ENCODE peak calls at places on chromosomes 2 and 18, in nine cellular contexts. One of them, this sample, is unnamed.

GRCh38 chr2:120736202-120736954 is 710 bp downstream of the GLI2 start:
- DNase-seq in suprapubic skin: no peak
- DNase-seq in pancreas: no peak
- DNase-seq in adipocyte: peak; percentile 79
- DNase-seq in uterus: peak; percentile 63
- DNase-seq in SJSA1: peak; percentile 89
- DNase-seq in GM23248: peak; percentile 70
- DNase-seq in HCT116: no peak
- DNase-seq in mesendoderm: peak; percentile 52
- DNase-seq in this sample: no peak

GRCh38 chr18:79393626-79394401 is 1.9 kb upstream of the NFATC1 start:
- DNase-seq in suprapubic skin: peak; percentile 96
- DNase-seq in pancreas: peak; percentile 94
- DNase-seq in adipocyte: peak; percentile 91
- DNase-seq in uterus: peak; percentile 97
- DNase-seq in SJSA1: peak; percentile 87
- DNase-seq in GM23248: peak; percentile 92
- DNase-seq in HCT116: peak; percentile 44
- DNase-seq in mesendoderm: peak; percentile 88
- DNase-seq in this sample: peak; percentile 57

GRCh38 chr2:27723372-27724144 is 48.0 kb upstream of the MRPL33 start:
- DNase-seq in suprapubic skin: no peak
- DNase-seq in pancreas: peak; percentile 68
- DNase-seq in adipocyte: peak; percentile 90
- DNase-seq in uterus: peak; percentile 80
- DNase-seq in SJSA1: peak; percentile 73
- DNase-seq in GM23248: peak; percentile 91
- DNase-seq in HCT116: peak; percentile 62
- DNase-seq in mesendoderm: peak; percentile 84
- DNase-seq in this sample: peak; percentile 90

GRCh38 chr2:188600536-188601210 is 309.0 kb downstream of the GULP1 start:
- DNase-seq in suprapubic skin: no peak
- DNase-seq in pancreas: no peak
- DNase-seq in adipocyte: peak; percentile 42
- DNase-seq in uterus: no peak
- DNase-seq in SJSA1: no peak
- DNase-seq in GM23248: peak; percentile 53
- DNase-seq in HCT116: no peak
- DNase-seq in mesendoderm: no peak
- DNase-seq in this sample: no peak

GRCh38 chr2:117935436-117935835 is 78.4 kb downstream of the CCDC93 start:
- DNase-seq in suprapubic skin: no peak
- DNase-seq in pancreas: no peak
- DNase-seq in adipocyte: no peak
- DNase-seq in uterus: no peak
- DNase-seq in SJSA1: no peak
- DNase-seq in GM23248: no peak
- DNase-seq in HCT116: no peak
- DNase-seq in mesendoderm: no peak
- DNase-seq in this sample: no peak

GRCh38 chr2:207470700-207471070 is 59.1 kb upstream of the CREB1 start:
- DNase-seq in suprapubic skin: no peak
- DNase-seq in pancreas: no peak
- DNase-seq in adipocyte: no peak
- DNase-seq in uterus: no peak
- DNase-seq in SJSA1: no peak
- DNase-seq in GM23248: no peak
- DNase-seq in HCT116: no peak
- DNase-seq in mesendoderm: no peak
- DNase-seq in this sample: no peak

GRCh38 chr2:2516386-2516785 is 185.3 kb upstream of the MYT1L start:
- DNase-seq in suprapubic skin: no peak
- DNase-seq in pancreas: no peak
- DNase-seq in adipocyte: no peak
- DNase-seq in uterus: no peak
- DNase-seq in SJSA1: no peak
- DNase-seq in GM23248: no peak
- DNase-seq in HCT116: no peak
- DNase-seq in mesendoderm: no peak
- DNase-seq in this sample: no peak

GRCh38 chr2:200863655-200864205 is 728 bp downstream of the CLK1 start:
- DNase-seq in suprapubic skin: no peak
- DNase-seq in pancreas: no peak
- DNase-seq in adipocyte: no peak
- DNase-seq in uterus: no peak
- DNase-seq in SJSA1: no peak
- DNase-seq in GM23248: peak; percentile 61
- DNase-seq in HCT116: no peak
- DNase-seq in mesendoderm: peak; percentile 48
- DNase-seq in this sample: no peak

GRCh38 chr18:42860011-42860410 is 255.5 kb downstream of the RIT2 start:
- DNase-seq in suprapubic skin: no peak
- DNase-seq in pancreas: no peak
- DNase-seq in adipocyte: no peak
- DNase-seq in uterus: no peak
- DNase-seq in SJSA1: no peak
- DNase-seq in GM23248: no peak
- DNase-seq in HCT116: no peak
- DNase-seq in mesendoderm: peak; percentile 37
- DNase-seq in this sample: no peak

GRCh38 chr2:159200498-159200897 is 86.0 kb downstream of the WDSUB1 start:
- DNase-seq in suprapubic skin: no peak
- DNase-seq in pancreas: no peak
- DNase-seq in adipocyte: peak; percentile 28
- DNase-seq in uterus: peak; percentile 29
- DNase-seq in SJSA1: no peak
- DNase-seq in GM23248: peak; percentile 15
- DNase-seq in HCT116: no peak
- DNase-seq in mesendoderm: peak; percentile 60
- DNase-seq in this sample: no peak

GRCh38 chr2:75790790-75791467 is 80.2 kb upstream of the GCFC2 start:
- DNase-seq in suprapubic skin: no peak
- DNase-seq in pancreas: no peak
- DNase-seq in adipocyte: no peak
- DNase-seq in uterus: no peak
- DNase-seq in SJSA1: no peak
- DNase-seq in GM23248: no peak
- DNase-seq in HCT116: no peak
- DNase-seq in mesendoderm: no peak
- DNase-seq in this sample: no peak

GRCh38 chr2:206084468-206084869 is 1.5 kb downstream of the INO80D start:
- DNase-seq in suprapubic skin: peak; percentile 80
- DNase-seq in pancreas: peak; percentile 40
- DNase-seq in adipocyte: peak; percentile 75
- DNase-seq in uterus: peak; percentile 82
- DNase-seq in SJSA1: peak; percentile 76
- DNase-seq in GM23248: peak; percentile 83
- DNase-seq in HCT116: peak; percentile 73
- DNase-seq in mesendoderm: peak; percentile 95
- DNase-seq in this sample: peak; percentile 67

GRCh38 chr2:179129574-179130238 is 79.8 kb upstream of the CCDC141 start:
- DNase-seq in suprapubic skin: no peak
- DNase-seq in pancreas: no peak
- DNase-seq in adipocyte: peak; percentile 53
- DNase-seq in uterus: no peak
- DNase-seq in SJSA1: no peak
- DNase-seq in GM23248: peak; percentile 37
- DNase-seq in HCT116: no peak
- DNase-seq in mesendoderm: peak; percentile 4
- DNase-seq in this sample: peak; percentile 11

GRCh38 chr2:104286806-104287205 is 567.1 kb upstream of the POU3F3 start:
- DNase-seq in suprapubic skin: no peak
- DNase-seq in pancreas: no peak
- DNase-seq in adipocyte: no peak
- DNase-seq in uterus: no peak
- DNase-seq in SJSA1: no peak
- DNase-seq in GM23248: no peak
- DNase-seq in HCT116: no peak
- DNase-seq in mesendoderm: peak; percentile 61
- DNase-seq in this sample: no peak

GRCh38 chr2:109234355-109234754 is 105.3 kb downstream of the SH3RF3 start:
- DNase-seq in suprapubic skin: no peak
- DNase-seq in pancreas: no peak
- DNase-seq in adipocyte: no peak
- DNase-seq in uterus: no peak
- DNase-seq in SJSA1: no peak
- DNase-seq in GM23248: no peak
- DNase-seq in HCT116: no peak
- DNase-seq in mesendoderm: no peak
- DNase-seq in this sample: no peak
- H3K4me1 ChIP-seq in suprapubic skin: peaks cover 16% of the 10 kb centered on the region
- H3K4me1 ChIP-seq in pancreas: peaks cover 5% of the 10 kb centered on the region
- H3K4me1 ChIP-seq in adipocyte: peaks cover 22% of the 10 kb centered on the region
- H3K4me1 ChIP-seq in uterus: peaks cover 3% of the 10 kb centered on the region
- H3K4me1 ChIP-seq in SJSA1: peaks cover 33% of the 10 kb centered on the region
- H3K4me1 ChIP-seq in GM23248: peaks cover 29% of the 10 kb centered on the region
- H3K4me1 ChIP-seq in HCT116: no peaks in the 10 kb centered on the region
- H3K4me1 ChIP-seq in mesendoderm: peaks cover 1% of the 10 kb centered on the region
- H3K4me1 ChIP-seq in this sample: peaks cover 3% of the 10 kb centered on the region

GRCh38 chr2:105989070-105989469 is 205.0 kb downstream of the UXS1 start:
- DNase-seq in suprapubic skin: no peak
- DNase-seq in pancreas: no peak
- DNase-seq in adipocyte: no peak
- DNase-seq in uterus: no peak
- DNase-seq in SJSA1: no peak
- DNase-seq in GM23248: no peak
- DNase-seq in HCT116: no peak
- DNase-seq in mesendoderm: no peak
- DNase-seq in this sample: no peak
- H3K4me3 ChIP-seq in suprapubic skin: no peak overlapping the region
- H3K4me3 ChIP-seq in pancreas: no peak overlapping the region
- H3K4me3 ChIP-seq in adipocyte: no peak overlapping the region
- H3K4me3 ChIP-seq in uterus: no peak overlapping the region
- H3K4me3 ChIP-seq in SJSA1: no peak overlapping the region
- H3K4me3 ChIP-seq in GM23248: no peak overlapping the region
- H3K4me3 ChIP-seq in HCT116: no peak overlapping the region
- H3K4me3 ChIP-seq in mesendoderm: no peak overlapping the region
- H3K4me3 ChIP-seq in this sample: no peak overlapping the region

GRCh38 chr2:44953686-44953976 is 12.1 kb downstream of the SIX3 start:
- DNase-seq in suprapubic skin: no peak
- DNase-seq in pancreas: no peak
- DNase-seq in adipocyte: no peak
- DNase-seq in uterus: no peak
- DNase-seq in SJSA1: no peak
- DNase-seq in GM23248: no peak
- DNase-seq in HCT116: no peak
- DNase-seq in mesendoderm: no peak
- DNase-seq in this sample: no peak

GRCh38 chr2:44952806-44953685 is 11.5 kb downstream of the SIX3 start:
- DNase-seq in suprapubic skin: no peak
- DNase-seq in pancreas: no peak
- DNase-seq in adipocyte: no peak
- DNase-seq in uterus: no peak
- DNase-seq in SJSA1: no peak
- DNase-seq in GM23248: peak; percentile 28
- DNase-seq in HCT116: no peak
- DNase-seq in mesendoderm: peak; percentile 40
- DNase-seq in this sample: no peak

GRCh38 chr2:44954902-44955592 is 13.5 kb downstream of the SIX3 start:
- DNase-seq in suprapubic skin: no peak
- DNase-seq in pancreas: no peak
- DNase-seq in adipocyte: peak; percentile 40
- DNase-seq in uterus: no peak
- DNase-seq in SJSA1: no peak
- DNase-seq in GM23248: peak; percentile 47
- DNase-seq in HCT116: no peak
- DNase-seq in mesendoderm: no peak
- DNase-seq in this sample: no peak

GRCh38 chr2:44955593-44956449 is 14.3 kb downstream of the SIX3 start:
- DNase-seq in suprapubic skin: no peak
- DNase-seq in pancreas: peak; percentile 60
- DNase-seq in adipocyte: peak; percentile 93
- DNase-seq in uterus: peak; percentile 32
- DNase-seq in SJSA1: peak; percentile 78
- DNase-seq in GM23248: peak; percentile 87
- DNase-seq in HCT116: peak; percentile 46
- DNase-seq in mesendoderm: peak; percentile 76
- DNase-seq in this sample: peak; percentile 52

DNA sequence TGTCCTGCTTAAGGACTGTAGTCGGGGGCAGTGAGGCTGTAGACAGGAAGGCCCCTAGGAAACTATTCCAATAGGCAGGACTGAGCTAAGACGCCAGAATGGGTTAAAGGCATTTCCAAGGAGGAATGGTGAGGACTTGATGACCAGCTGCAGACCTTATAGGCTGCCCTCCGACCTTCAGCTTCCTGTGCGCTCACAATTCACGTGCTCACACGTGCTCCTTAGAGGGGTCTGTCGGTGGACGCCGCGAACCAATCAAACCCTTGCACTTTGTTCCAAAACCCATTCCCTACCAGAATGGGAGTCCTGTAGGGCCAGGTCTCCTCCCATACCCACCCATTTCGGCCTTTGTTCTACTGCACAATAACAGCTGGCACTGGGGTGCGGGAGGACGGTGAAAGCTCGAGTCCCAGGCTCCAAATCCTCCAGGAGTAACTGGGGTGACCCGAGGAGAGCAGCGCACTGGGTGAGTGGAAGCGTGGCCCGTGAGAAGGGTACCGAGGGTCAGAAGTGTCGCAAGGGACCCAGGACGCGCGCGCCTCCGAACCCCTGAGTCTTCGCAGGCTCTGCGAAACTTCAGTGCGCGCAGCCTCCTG is 12.9 kb downstream of the SIX3 start:
- DNase-seq in suprapubic skin: no peak
- DNase-seq in pancreas: no peak
- DNase-seq in adipocyte: no peak
- DNase-seq in uterus: no peak
- DNase-seq in SJSA1: no peak
- DNase-seq in GM23248: no peak
- DNase-seq in HCT116: no peak
- DNase-seq in mesendoderm: no peak
- DNase-seq in this sample: no peak
- H3K27me3 ChIP-seq in suprapubic skin: peaks cover 86% of the 10 kb centered on the region
- H3K27me3 ChIP-seq in pancreas: no peaks in the 10 kb centered on the region
- H3K27me3 ChIP-seq in adipocyte: peaks cover 48% of the 10 kb centered on the region
- H3K27me3 ChIP-seq in uterus: peaks cover 17% of the 10 kb centered on the region
- H3K27me3 ChIP-seq in SJSA1: no peaks in the 10 kb centered on the region
- H3K27me3 ChIP-seq in GM23248: peaks cover 50% of the 10 kb centered on the region
- H3K27me3 ChIP-seq in HCT116: no peaks in the 10 kb centered on the region
- H3K27me3 ChIP-seq in mesendoderm: peaks cover 44% of the 10 kb centered on the region
- H3K27me3 ChIP-seq in this sample: peaks cover 17% of the 10 kb centered on the region

DNA sequence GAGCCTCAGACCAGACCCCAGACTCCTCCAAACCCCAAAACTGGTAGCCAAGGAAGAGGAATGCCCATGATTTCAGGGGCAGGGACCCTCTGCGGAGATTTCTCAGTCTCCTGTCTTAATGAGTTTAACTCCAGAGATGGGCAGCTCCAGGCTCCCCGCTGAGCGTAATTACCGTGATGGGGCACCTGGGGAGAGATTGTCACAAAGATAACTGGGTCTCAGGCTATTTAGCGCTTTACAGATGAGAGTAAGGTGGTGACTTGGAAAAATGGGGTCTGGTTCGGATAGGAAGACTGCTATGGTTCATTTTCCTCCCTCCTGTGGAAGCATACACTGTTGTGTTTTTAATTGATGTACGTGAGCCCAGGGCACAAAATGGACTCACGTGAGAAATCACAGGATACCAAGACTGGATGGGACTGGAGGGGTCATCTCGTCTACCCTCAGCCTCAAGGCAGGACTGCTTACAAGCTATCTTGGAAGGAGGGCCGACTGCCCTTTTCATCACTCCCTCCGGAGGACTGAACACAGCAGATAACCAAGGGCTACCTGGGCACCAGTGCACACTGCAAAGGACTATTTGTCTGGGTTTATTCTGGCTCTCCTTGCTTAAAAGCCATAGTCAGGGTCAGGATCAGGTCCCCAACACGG is 427.8 kb downstream of the ZNF521 start:
- DNase-seq in suprapubic skin: no peak
- DNase-seq in pancreas: no peak
- DNase-seq in adipocyte: no peak
- DNase-seq in uterus: no peak
- DNase-seq in SJSA1: no peak
- DNase-seq in GM23248: no peak
- DNase-seq in HCT116: no peak
- DNase-seq in mesendoderm: peak; percentile 85
- DNase-seq in this sample: no peak
- H3K4me1 ChIP-seq in suprapubic skin: no peaks in the 10 kb centered on the region
- H3K4me1 ChIP-seq in pancreas: no peaks in the 10 kb centered on the region
- H3K4me1 ChIP-seq in adipocyte: no peaks in the 10 kb centered on the region
- H3K4me1 ChIP-seq in uterus: no peaks in the 10 kb centered on the region
- H3K4me1 ChIP-seq in SJSA1: no peaks in the 10 kb centered on the region
- H3K4me1 ChIP-seq in GM23248: no peaks in the 10 kb centered on the region
- H3K4me1 ChIP-seq in HCT116: no peaks in the 10 kb centered on the region
- H3K4me1 ChIP-seq in mesendoderm: peaks cover 18% of the 10 kb centered on the region
- H3K4me1 ChIP-seq in this sample: no peaks in the 10 kb centered on the region